ENCODE peak calls at places on chromosomes 12 and 14, in five cellular contexts. E is Peyer's patch, Z is GM23248, V is neural progenitor cell, X is gastrocnemius medialis. D is an unnamed sample.

GRCh38 chr12:55727643-55728184 is 1.1 kb downstream of the CD63 start:
- DNase-seq in Z (peak), X (peak), V (peak), E (no peak), D (peak)

GRCh38 chr12:31896514-31897039 is 62.6 kb upstream of the RESF1 start:
- DNase-seq in X (peak), E (no peak), Z (no peak), V (no peak), D (no peak)

GRCh38 chr12:131872154-131873046 is 22.0 kb upstream of the ULK1 start:
- DNase-seq in X (no peak), Z (peak), V (no peak), E (no peak), D (no peak)

GRCh38 chr14:105525326-105525725 is 1.1 kb upstream of the TMEM121 start:
- DNase-seq in Z (no peak), E (no peak), V (no peak), X (no peak), D (no peak)

GRCh38 chr14:79337761-79338160 is 873.5 kb downstream of the DIO2 start:
- DNase-seq in X (no peak), Z (no peak), E (no peak), V (no peak), D (no peak)

GRCh38 chr12:22255097-22255496 is 79.4 kb downstream of the ST8SIA1 start:
- DNase-seq in V (peak), E (no peak), X (no peak), Z (peak), D (no peak)

GRCh38 chr14:61561657-61562276 is 133.5 kb upstream of the HIF1A start:
- DNase-seq in X (peak), Z (peak), E (peak), V (no peak), D (peak)

GRCh38 chr14:22822619-22823551 is 6.8 kb upstream of the MRPL52 start:
- DNase-seq in V (peak), E (peak), Z (peak), X (peak), D (peak)

GRCh38 chr14:58109761-58110160 is 42.3 kb downstream of the ARMH4 start:
- DNase-seq in Z (no peak), V (no peak), E (no peak), X (no peak), D (no peak)

GRCh38 chr14:68476212-68476964 is 316.5 kb downstream of the ZFP36L1 start:
- DNase-seq in X (peak), E (no peak), Z (peak), V (peak), D (peak)

GRCh38 chr12:26845057-26845666 is 12.2 kb upstream of the ITPR2 start:
- DNase-seq in Z (peak), E (peak), V (peak), X (peak), D (peak)

GRCh38 chr12:98352835-98353234 is 162.6 kb upstream of the TMPO start:
- DNase-seq in E (no peak), X (no peak), Z (peak), V (no peak), D (no peak)

GRCh38 chr12:2555487-2556082 is 239.2 kb upstream of the FKBP4 start:
- DNase-seq in X (no peak), V (peak), E (no peak), Z (no peak), D (no peak)

GRCh38 chr12:90090929-90091651 is 382.5 kb upstream of the ATP2B1 start:
- DNase-seq in E (peak), X (peak), Z (peak), V (peak), D (no peak)

GRCh38 chr14:69845787-69846186 is 33.4 kb upstream of the SMOC1 start:
- DNase-seq in E (no peak), V (no peak), X (no peak), Z (peak), D (no peak)
- H3K27ac ChIP-seq in E (no peak), V (no peak), X (no peak), Z (no peak), D (no peak)

DNA sequence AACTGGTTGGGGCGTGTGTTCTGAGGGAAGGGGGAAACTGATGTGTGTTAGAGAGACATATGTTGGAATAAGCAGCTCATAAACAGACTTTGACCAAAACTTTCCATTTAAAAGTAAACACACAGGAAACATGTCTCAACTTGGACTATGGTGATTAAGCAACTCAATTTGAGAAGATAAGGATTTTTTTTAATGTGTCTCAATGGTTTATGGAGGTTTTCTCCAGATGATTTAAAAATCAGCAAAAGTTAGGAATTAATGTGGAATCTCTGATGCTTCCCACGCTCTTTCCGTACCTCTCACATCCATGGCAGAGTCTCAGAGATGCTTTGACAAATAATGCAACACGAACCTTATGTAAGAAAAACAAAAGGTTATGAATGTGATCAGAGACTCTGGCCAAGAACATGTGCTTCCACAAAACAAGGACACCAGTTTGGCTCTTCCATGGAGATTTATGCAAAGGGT is 76.8 kb downstream of the FOXN3 start:
- DNase-seq in Z (peak), V (no peak), X (no peak), E (no peak), D (no peak)
- H3K27ac ChIP-seq in Z (no peak), V (peak), X (peak), E (no peak), D (no peak)

DNA sequence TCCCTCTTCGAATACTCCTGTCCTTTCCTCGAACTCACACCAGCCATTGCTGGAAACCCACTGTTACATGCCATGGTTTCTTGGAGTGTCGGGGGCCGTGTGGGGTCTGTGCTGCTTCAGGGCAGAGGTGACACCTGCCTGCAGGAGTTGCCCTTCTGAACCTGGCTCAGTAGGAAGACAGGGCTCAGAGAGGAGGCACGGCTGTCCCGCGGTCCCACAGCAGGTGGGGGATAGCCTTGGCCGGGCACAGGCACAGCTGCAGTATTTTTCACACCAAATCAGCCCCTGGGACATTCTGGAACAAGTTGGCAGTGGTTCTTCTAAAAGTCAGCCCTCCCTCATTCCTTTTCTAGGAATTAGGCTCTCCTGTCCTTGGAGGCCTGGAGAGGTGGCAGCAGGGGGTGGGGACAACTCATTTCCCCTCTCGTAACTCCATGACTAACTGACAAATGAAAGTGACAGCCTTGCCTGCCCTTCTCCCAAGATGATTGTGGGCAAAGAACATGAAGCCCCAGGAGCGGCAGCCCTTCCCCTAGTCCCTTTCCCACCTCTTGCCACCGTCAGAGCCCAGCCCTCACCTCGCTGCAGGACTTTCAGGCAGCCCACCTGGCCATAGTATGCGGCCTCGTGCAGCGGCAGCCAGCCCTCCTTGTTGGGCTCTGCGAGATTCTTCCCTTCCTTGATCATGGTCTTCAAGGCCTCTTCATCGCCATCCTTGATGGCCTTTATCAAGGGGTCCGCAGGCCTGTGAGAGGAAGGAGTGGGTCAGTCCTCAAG is 22.4 kb downstream of the ASB2 start:
- DNase-seq in Z (no peak), X (no peak), V (no peak), E (no peak), D (peak)
- H3K27ac ChIP-seq in Z (no peak), X (peak), V (no peak), E (peak), D (no peak)

GRCh38 chr14:64951724-64952123 is 9.2 kb upstream of the GPX2 start:
- DNase-seq in Z (no peak), E (no peak), X (peak), V (no peak), D (no peak)
- H3K27ac ChIP-seq in Z (no peak), E (no peak), X (peak), V (no peak), D (no peak)

D was measured in lower lobe of right lung.